ENCODE peak calls at places on chromosomes 12 and 14, in five cellular contexts. B, L, J, P and K are unnamed samples.

GRCh38 chr12:32809196-32809595 is 53.5 kb upstream of the YARS2 start:
- DNase-seq in B (no peak), L (no peak), J (no peak), P (no peak), K (no peak)

GRCh38 chr12:3055712-3056467 is 21.3 kb upstream of the TSPAN9 start:
- DNase-seq in B (no peak), L (no peak), J (no peak), P (no peak), K (no peak)

GRCh38 chr12:98371419-98371818 is 144.0 kb upstream of the TMPO start:
- DNase-seq in B (no peak), L (no peak), J (no peak), P (no peak), K (no peak)

GRCh38 chr12:22410497-22410896 is 76.0 kb upstream of the ST8SIA1 start:
- DNase-seq in B (no peak), L (no peak), J (no peak), P (no peak), K (no peak)

GRCh38 chr14:29652586-29652985 is 275.1 kb downstream of the PRKD1 start:
- DNase-seq in B (no peak), L (no peak), J (no peak), P (no peak), K (no peak)

GRCh38 chr12:47964102-47964723 is 817 bp downstream of the TMEM106C start:
- DNase-seq in B (peak; percentile 33), L (no peak), J (no peak), P (peak; percentile 39), K (no peak)

GRCh38 chr12:68319988-68320623 is 12.1 kb downstream of the MDM1 start:
- DNase-seq in B (no peak), L (no peak), J (no peak), P (no peak), K (no peak)

GRCh38 chr12:13234045-13234641 is 37.6 kb downstream of the EMP1 start:
- DNase-seq in B (peak; percentile 73), L (peak; percentile 82), J (no peak), P (peak; percentile 37), K (no peak)

GRCh38 chr12:54032627-54033100 is at the start of gene HOXC5:
- DNase-seq in B (peak; percentile 92), L (no peak), J (peak; percentile 82), P (peak; percentile 84), K (peak; percentile 88)

GRCh38 chr14:93906341-93907329 is 20.5 kb upstream of the FAM181A start:
- DNase-seq in B (peak; percentile 56), L (no peak), J (no peak), P (peak; percentile 82), K (no peak)

GRCh38 chr12:63170321-63170720 is 19.3 kb upstream of the AVPR1A start:
- DNase-seq in B (no peak), L (no peak), J (no peak), P (no peak), K (no peak)

GRCh38 chr12:3964404-3964803 is 91.2 kb upstream of the PARP11 start:
- DNase-seq in B (peak; percentile 26), L (no peak), J (no peak), P (no peak), K (no peak)

GRCh38 chr12:69105101-69105613 is 134.2 kb upstream of the CPSF6 start:
- DNase-seq in B (no peak), L (no peak), J (no peak), P (no peak), K (no peak)

GRCh38 chr14:49050836-49051235 is 535.3 kb downstream of the RPS29 start:
- DNase-seq in B (no peak), L (no peak), J (no peak), P (no peak), K (no peak)

GRCh38 chr14:96198430-96199133 is 6.1 kb upstream of the BDKRB2 start:
- DNase-seq in B (no peak), L (no peak), J (no peak), P (no peak), K (no peak)

GRCh38 chr12:50283230-50283923 is at the start of gene LIMA1:
- DNase-seq in B (peak; percentile 95), L (peak; percentile 88), J (peak; percentile 97), P (peak; percentile 97), K (peak; percentile 94)

DNA sequence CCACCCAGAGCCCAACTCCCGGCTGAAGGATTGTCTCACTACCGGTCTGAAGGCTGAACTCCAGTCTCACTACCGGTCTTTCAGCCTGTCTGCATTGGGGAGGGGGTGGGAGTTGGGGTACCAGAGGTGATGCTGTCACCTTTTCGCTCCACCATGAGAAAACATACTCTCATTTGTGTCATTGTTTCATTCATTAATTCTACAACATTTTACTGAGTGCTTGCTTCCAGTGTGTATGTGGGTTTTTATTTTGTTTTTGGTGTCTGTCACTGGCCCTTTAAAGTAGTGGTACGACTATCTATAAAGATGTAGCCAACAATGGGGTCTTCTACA is 524 bp upstream of the CDK4 start:
- DNase-seq in B (no peak), L (no peak), J (no peak), P (no peak), K (no peak)
- H3K4me3 ChIP-seq in B (peak overlapping the region; percentile 38), L (peak overlapping the region; percentile 67), J (peak overlapping the region; percentile 93), P (peak overlapping the region; percentile 61), K (peak overlapping the region; percentile 71)

GRCh38 chr14:105863296-105864108 is 337.1 kb downstream of the TMEM121 start:
- DNase-seq in B (no peak), L (no peak), J (no peak), P (peak; percentile 21), K (peak; percentile 66)
- H3K4me3 ChIP-seq in B (no peak overlapping the region), L (no peak overlapping the region), J (no peak overlapping the region), P (no peak overlapping the region), K (no peak overlapping the region)

DNA sequence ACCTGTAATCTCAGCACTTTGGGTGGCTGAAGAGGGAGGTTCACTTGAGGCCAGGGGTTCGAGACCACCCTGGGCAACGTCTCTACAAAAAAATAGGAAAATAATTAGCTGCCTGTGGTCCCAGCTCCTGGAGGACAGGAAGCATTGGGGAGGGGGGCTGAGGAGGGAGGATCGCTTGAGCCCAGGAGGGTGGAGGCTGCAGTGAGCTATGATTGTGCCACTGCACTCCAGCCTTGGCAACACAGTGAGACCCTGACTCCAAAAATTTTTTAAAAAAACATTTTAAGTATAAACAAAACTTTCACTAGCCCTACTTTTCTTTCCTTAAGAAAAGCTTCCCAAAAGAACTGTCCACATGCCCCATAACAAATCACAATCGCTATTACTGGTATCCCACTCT is 1.6 kb downstream of the L2HGDH start:
- DNase-seq in B (no peak), L (no peak), J (no peak), P (no peak), K (no peak)
- H3K4me3 ChIP-seq in B (no peak overlapping the region), L (no peak overlapping the region), J (no peak overlapping the region), P (no peak overlapping the region), K (no peak overlapping the region)

GRCh38 chr12:41460906-41461305 is 272.8 kb downstream of the PDZRN4 start:
- DNase-seq in B (no peak), L (no peak), J (no peak), P (no peak), K (no peak)

GRCh38 chr12:41468756-41469155 is 280.6 kb downstream of the PDZRN4 start:
- DNase-seq in B (no peak), L (no peak), J (no peak), P (no peak), K (no peak)

GRCh38 chr12:41462312-41462711 is 274.2 kb downstream of the PDZRN4 start:
- DNase-seq in B (no peak), L (no peak), J (no peak), P (no peak), K (no peak)

GRCh38 chr12:41466300-41466699 is 278.2 kb downstream of the PDZRN4 start:
- DNase-seq in B (no peak), L (no peak), J (no peak), P (no peak), K (no peak)

GRCh38 chr12:41466762-41467270 is 278.7 kb downstream of the PDZRN4 start:
- DNase-seq in B (no peak), L (no peak), J (no peak), P (peak; percentile 48), K (no peak)
- H3K4me3 ChIP-seq in B (no peak overlapping the region), L (no peak overlapping the region), J (no peak overlapping the region), P (no peak overlapping the region), K (no peak overlapping the region)